ENCODE peak calls at places on chromosome 16, in six cellular contexts. R, W, F, O, M and C are unnamed samples.

GRCh38 chr16:79716645-79717323 is 116.2 kb upstream of the MAF start:
- DNase-seq in F (peak), W (peak), O (no peak), R (no peak), M (no peak), C (no peak)

GRCh38 chr16:69830534-69831211 is 68.5 kb downstream of the WWP2 start:
- DNase-seq in W (no peak), O (no peak), M (no peak), F (no peak), R (no peak), C (peak)

GRCh38 chr16:10162981-10163380 is 19.2 kb downstream of the GRIN2A start:
- DNase-seq in O (no peak), W (no peak), R (no peak), F (no peak), M (no peak), C (no peak)

GRCh38 chr16:84537431-84538151 is 33.1 kb upstream of the MEAK7 start:
- DNase-seq in M (no peak), R (no peak), O (no peak), F (no peak), W (no peak), C (no peak)

GRCh38 chr16:89821438-89822187 is 5.2 kb upstream of the FANCA start:
- DNase-seq in O (no peak), F (no peak), R (no peak), M (no peak), W (no peak), C (no peak)

GRCh38 chr16:55759983-55760664 is 72.8 kb downstream of the CES1 start:
- DNase-seq in R (no peak), O (no peak), M (no peak), F (no peak), W (peak), C (peak)

GRCh38 chr16:74216319-74216718 is 80.3 kb upstream of the PSMD7 start:
- DNase-seq in O (no peak), M (no peak), F (peak), R (peak), W (no peak), C (no peak)

GRCh38 chr16:53090591-53091507 is 36.1 kb downstream of the CHD9 start:
- DNase-seq in F (peak), W (peak), R (no peak), O (no peak), M (peak), C (peak)

GRCh38 chr16:64948056-64948455 is 173.8 kb downstream of the CDH11 start:
- DNase-seq in R (no peak), O (no peak), M (no peak), F (no peak), W (no peak), C (no peak)

GRCh38 chr16:85027968-85028637 is 508 bp downstream of the KIAA0513 start:
- DNase-seq in W (no peak), R (no peak), M (no peak), F (no peak), O (no peak), C (peak)

GRCh38 chr16:4609200-4610010 is 5.3 kb downstream of the UBALD1 start:
- DNase-seq in M (no peak), R (no peak), O (no peak), F (no peak), W (no peak), C (no peak)

GRCh38 chr16:77191259-77191969 is 424 bp downstream of the MON1B start:
- DNase-seq in W (peak), M (peak), R (no peak), O (no peak), F (no peak), C (peak)

GRCh38 chr16:12613131-12613991 is 190.3 kb downstream of the CPPED1 start:
- DNase-seq in M (no peak), W (peak), F (peak), R (peak), O (peak), C (peak)

GRCh38 chr16:74601131-74601871 is 5.6 kb downstream of the GLG1 start:
- DNase-seq in O (peak), R (peak), W (no peak), F (no peak), M (no peak), C (no peak)